ENCODE peak calls at places on chromosomes 7 and 10, in six cellular contexts. One of them, this sample, is unnamed.

GRCh38 chr7:149283321-149283720 is 21.3 kb downstream of the ZNF783 start:
- DNase-seq in cardiac muscle cell: no peak
- DNase-seq in BE2C: no peak
- DNase-seq in psoas muscle: no peak
- DNase-seq in upper lobe of right lung: no peak
- DNase-seq in AG09309: no peak
- DNase-seq in this sample: no peak

GRCh38 chr10:52609601-52610240 is 162.9 kb downstream of the MBL2 start:
- DNase-seq in upper lobe of right lung: no peak
- DNase-seq in BE2C: no peak
- DNase-seq in cardiac muscle cell: no peak
- DNase-seq in psoas muscle: no peak
- DNase-seq in AG09309: no peak
- DNase-seq in this sample: no peak

GRCh38 chr10:106705576-106706526 is 458.7 kb downstream of the SORCS1 start:
- DNase-seq in AG09309: no peak
- DNase-seq in BE2C: peak
- DNase-seq in upper lobe of right lung: no peak
- DNase-seq in cardiac muscle cell: peak
- DNase-seq in psoas muscle: no peak
- DNase-seq in this sample: no peak

GRCh38 chr7:70098133-70098561 is 499.9 kb downstream of the AUTS2 start:
- DNase-seq in upper lobe of right lung: no peak
- DNase-seq in cardiac muscle cell: no peak
- DNase-seq in BE2C: no peak
- DNase-seq in AG09309: no peak
- DNase-seq in psoas muscle: no peak
- DNase-seq in this sample: no peak

GRCh38 chr7:101815826-101816488 is 1.5 kb upstream of the CUX1 start:
- DNase-seq in AG09309: peak
- DNase-seq in cardiac muscle cell: peak
- DNase-seq in psoas muscle: peak
- DNase-seq in BE2C: peak
- DNase-seq in upper lobe of right lung: peak
- DNase-seq in this sample: no peak

GRCh38 chr7:11193131-11193867 is 219.6 kb downstream of the PHF14 start:
- DNase-seq in BE2C: peak
- DNase-seq in upper lobe of right lung: peak
- DNase-seq in psoas muscle: peak
- DNase-seq in cardiac muscle cell: peak
- DNase-seq in AG09309: peak
- DNase-seq in this sample: no peak

GRCh38 chr10:125955766-125956165 is 59.4 kb downstream of the FANK1 start:
- DNase-seq in psoas muscle: no peak
- DNase-seq in BE2C: no peak
- DNase-seq in AG09309: no peak
- DNase-seq in upper lobe of right lung: no peak
- DNase-seq in cardiac muscle cell: no peak
- DNase-seq in this sample: no peak

GRCh38 chr7:43834463-43835251 is 34.7 kb downstream of the MRPS24 start:
- DNase-seq in psoas muscle: no peak
- DNase-seq in AG09309: no peak
- DNase-seq in BE2C: no peak
- DNase-seq in cardiac muscle cell: no peak
- DNase-seq in upper lobe of right lung: no peak
- DNase-seq in this sample: no peak

GRCh38 chr7:106914018-106914607 is 49.0 kb downstream of the PIK3CG start:
- DNase-seq in AG09309: no peak
- DNase-seq in cardiac muscle cell: no peak
- DNase-seq in upper lobe of right lung: no peak
- DNase-seq in BE2C: no peak
- DNase-seq in psoas muscle: no peak
- DNase-seq in this sample: no peak

GRCh38 chr7:143958781-143959180 is 4.1 kb downstream of the OR2F1 start:
- DNase-seq in AG09309: no peak
- DNase-seq in upper lobe of right lung: no peak
- DNase-seq in cardiac muscle cell: no peak
- DNase-seq in BE2C: no peak
- DNase-seq in psoas muscle: no peak
- DNase-seq in this sample: no peak

GRCh38 chr10:71314028-71314693 is 4.9 kb upstream of the SLC29A3 start:
- DNase-seq in AG09309: no peak
- DNase-seq in upper lobe of right lung: no peak
- DNase-seq in cardiac muscle cell: peak
- DNase-seq in psoas muscle: peak
- DNase-seq in BE2C: peak
- DNase-seq in this sample: no peak

GRCh38 chr7:47089068-47089417 is 492.9 kb downstream of the TNS3 start:
- DNase-seq in psoas muscle: no peak
- DNase-seq in upper lobe of right lung: no peak
- DNase-seq in cardiac muscle cell: no peak
- DNase-seq in BE2C: no peak
- DNase-seq in AG09309: no peak
- DNase-seq in this sample: no peak

GRCh38 chr7:151723321-151723720 is 153.6 kb downstream of the PRKAG2 start:
- DNase-seq in upper lobe of right lung: no peak
- DNase-seq in BE2C: no peak
- DNase-seq in psoas muscle: no peak
- DNase-seq in cardiac muscle cell: no peak
- DNase-seq in AG09309: no peak
- DNase-seq in this sample: no peak

GRCh38 chr7:132352774-132353173 is 223.5 kb downstream of the PLXNA4 start:
- DNase-seq in cardiac muscle cell: no peak
- DNase-seq in BE2C: no peak
- DNase-seq in psoas muscle: no peak
- DNase-seq in upper lobe of right lung: no peak
- DNase-seq in AG09309: peak
- DNase-seq in this sample: no peak

GRCh38 chr7:372939-373791 is 83.2 kb downstream of the FOXL3 start:
- DNase-seq in psoas muscle: peak
- DNase-seq in upper lobe of right lung: peak
- DNase-seq in AG09309: no peak
- DNase-seq in BE2C: no peak
- DNase-seq in cardiac muscle cell: no peak
- DNase-seq in this sample: no peak

GRCh38 chr10:48309711-48310226 is 3.3 kb downstream of the MAPK8 start:
- DNase-seq in AG09309: no peak
- DNase-seq in BE2C: no peak
- DNase-seq in cardiac muscle cell: no peak
- DNase-seq in psoas muscle: no peak
- DNase-seq in upper lobe of right lung: no peak
- DNase-seq in this sample: no peak

GRCh38 chr10:112484399-112484798 is 37.4 kb downstream of the VTI1A start:
- DNase-seq in upper lobe of right lung: no peak
- DNase-seq in psoas muscle: no peak
- DNase-seq in BE2C: no peak
- DNase-seq in AG09309: no peak
- DNase-seq in cardiac muscle cell: no peak
- DNase-seq in this sample: no peak

GRCh38 chr7:34091330-34091917 is 186.1 kb downstream of the BMPER start:
- DNase-seq in AG09309: no peak
- DNase-seq in BE2C: peak
- DNase-seq in psoas muscle: no peak
- DNase-seq in upper lobe of right lung: no peak
- DNase-seq in cardiac muscle cell: peak
- DNase-seq in this sample: no peak

GRCh38 chr7:45712057-45712689 is 138.0 kb downstream of the ADCY1 start:
- DNase-seq in cardiac muscle cell: no peak
- DNase-seq in psoas muscle: no peak
- DNase-seq in upper lobe of right lung: peak
- DNase-seq in BE2C: no peak
- DNase-seq in AG09309: no peak
- DNase-seq in this sample: no peak

GRCh38 chr7:116810267-116811116 is 51.9 kb upstream of the CAPZA2 start:
- DNase-seq in upper lobe of right lung: no peak
- DNase-seq in psoas muscle: no peak
- DNase-seq in AG09309: no peak
- DNase-seq in BE2C: no peak
- DNase-seq in cardiac muscle cell: no peak
- DNase-seq in this sample: no peak

GRCh38 chr7:36045830-36046341 is 107.2 kb upstream of the EEPD1 start:
- DNase-seq in psoas muscle: no peak
- DNase-seq in BE2C: no peak
- DNase-seq in AG09309: no peak
- DNase-seq in upper lobe of right lung: no peak
- DNase-seq in cardiac muscle cell: no peak
- DNase-seq in this sample: no peak

GRCh38 chr10:110857265-110858158 is 14.2 kb upstream of the PDCD4 start:
- DNase-seq in AG09309: no peak
- DNase-seq in upper lobe of right lung: no peak
- DNase-seq in psoas muscle: no peak
- DNase-seq in BE2C: peak
- DNase-seq in cardiac muscle cell: no peak
- DNase-seq in this sample: no peak

GRCh38 chr7:8260871-8261707 is 878 bp downstream of the ICA1 start:
- DNase-seq in psoas muscle: peak
- DNase-seq in cardiac muscle cell: peak
- DNase-seq in upper lobe of right lung: peak
- DNase-seq in BE2C: peak
- DNase-seq in AG09309: no peak
- DNase-seq in this sample: no peak

GRCh38 chr7:27779873-27780272 is 39.9 kb downstream of the TAX1BP1 start:
- DNase-seq in cardiac muscle cell: no peak
- DNase-seq in BE2C: no peak
- DNase-seq in upper lobe of right lung: no peak
- DNase-seq in AG09309: no peak
- DNase-seq in psoas muscle: no peak
- DNase-seq in this sample: no peak

GRCh38 chr7:1193593-1194424 is 33.8 kb upstream of the ZFAND2A start:
- DNase-seq in psoas muscle: no peak
- DNase-seq in BE2C: peak
- DNase-seq in upper lobe of right lung: no peak
- DNase-seq in AG09309: no peak
- DNase-seq in cardiac muscle cell: peak
- DNase-seq in this sample: no peak

GRCh38 chr10:69333205-69333604 is 54.9 kb downstream of the HK1 start:
- DNase-seq in BE2C: peak
- DNase-seq in psoas muscle: peak
- DNase-seq in AG09309: no peak
- DNase-seq in upper lobe of right lung: peak
- DNase-seq in cardiac muscle cell: peak
- DNase-seq in this sample: no peak

DNA sequence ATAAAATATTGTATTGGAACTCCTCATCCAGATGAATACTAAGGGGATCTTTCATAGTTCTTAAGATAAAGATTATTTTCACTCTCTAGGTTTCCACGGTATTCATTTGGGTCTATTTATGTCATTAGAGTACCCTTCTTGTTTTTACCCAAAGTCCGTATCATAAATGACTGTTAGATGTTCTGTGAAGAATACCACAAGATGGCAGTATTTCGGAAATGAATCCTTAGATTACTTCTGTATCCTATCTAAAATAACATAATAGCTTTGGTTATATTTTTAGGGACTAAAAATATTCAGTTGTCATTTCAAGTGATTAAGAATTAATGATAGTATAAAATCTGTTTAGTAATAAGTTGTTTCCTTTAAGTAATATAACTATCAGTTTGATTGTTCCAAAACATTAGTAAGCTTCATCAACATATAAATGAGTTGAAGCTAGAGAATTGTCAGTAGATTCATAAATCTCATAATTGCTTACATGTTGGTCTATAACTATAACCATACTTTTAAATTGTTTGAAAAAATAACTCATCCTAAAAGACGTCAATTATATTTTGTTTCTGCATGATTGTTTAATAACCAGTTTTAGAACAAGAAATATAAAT is 337.5 kb upstream of the KCND2 start:
- DNase-seq in BE2C: no peak
- DNase-seq in AG09309: no peak
- DNase-seq in cardiac muscle cell: peak
- DNase-seq in upper lobe of right lung: no peak
- DNase-seq in psoas muscle: no peak
- DNase-seq in this sample: no peak
- TF ChIP-seq CTCF in BE2C: peak
- TF ChIP-seq CTCF in AG09309: no peak
- TF ChIP-seq CTCF in cardiac muscle cell: peak
- TF ChIP-seq CTCF in upper lobe of right lung: peak
- TF ChIP-seq CTCF in psoas muscle: peak
- TF ChIP-seq CTCF in this sample: peak

GRCh38 chr7:128167316-128167691 is 73.8 kb upstream of the LEP start:
- DNase-seq in BE2C: peak
- DNase-seq in upper lobe of right lung: no peak
- DNase-seq in AG09309: no peak
- DNase-seq in cardiac muscle cell: peak
- DNase-seq in psoas muscle: no peak
- DNase-seq in this sample: no peak
- H3K4me3 ChIP-seq in BE2C: peak
- H3K4me3 ChIP-seq in upper lobe of right lung: peak
- H3K4me3 ChIP-seq in AG09309: peak
- H3K4me3 ChIP-seq in cardiac muscle cell: peak
- H3K4me3 ChIP-seq in psoas muscle: peak
- H3K4me3 ChIP-seq in this sample: peak

DNA sequence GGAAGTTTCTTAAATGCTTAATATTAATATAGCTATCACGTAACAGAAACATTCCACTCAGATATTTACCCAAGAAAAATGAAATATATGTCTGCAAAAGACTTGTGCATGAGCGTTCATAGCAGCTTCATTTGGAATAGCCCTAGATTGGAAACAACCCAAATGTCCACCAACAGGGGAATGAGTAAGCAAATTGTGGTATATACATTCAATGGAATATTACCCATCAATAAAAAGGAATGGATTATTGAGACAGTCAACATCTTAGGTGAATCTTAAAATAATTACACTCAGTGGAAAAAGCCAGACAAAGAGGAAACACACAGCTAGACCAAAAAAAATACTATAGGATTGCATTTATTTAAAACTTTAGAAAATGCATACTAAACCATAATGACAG is 90.4 kb upstream of the KAT6B start:
- DNase-seq in BE2C: no peak
- DNase-seq in upper lobe of right lung: no peak
- DNase-seq in AG09309: no peak
- DNase-seq in psoas muscle: no peak
- DNase-seq in cardiac muscle cell: no peak
- DNase-seq in this sample: no peak
- TF ChIP-seq CTCF in BE2C: no peak
- TF ChIP-seq CTCF in upper lobe of right lung: no peak
- TF ChIP-seq CTCF in AG09309: no peak
- TF ChIP-seq CTCF in psoas muscle: no peak
- TF ChIP-seq CTCF in cardiac muscle cell: no peak
- TF ChIP-seq CTCF in this sample: no peak

GRCh38 chr10:124639206-124639605 is 105.0 kb downstream of the FAM53B start:
- DNase-seq in cardiac muscle cell: no peak
- DNase-seq in upper lobe of right lung: no peak
- DNase-seq in BE2C: no peak
- DNase-seq in psoas muscle: no peak
- DNase-seq in AG09309: no peak
- DNase-seq in this sample: no peak

GRCh38 chr10:124639646-124640045 is 104.5 kb downstream of the FAM53B start:
- DNase-seq in cardiac muscle cell: no peak
- DNase-seq in psoas muscle: no peak
- DNase-seq in AG09309: no peak
- DNase-seq in upper lobe of right lung: no peak
- DNase-seq in BE2C: no peak
- DNase-seq in this sample: no peak

GRCh38 chr10:124641282-124642075 is 102.7 kb downstream of the FAM53B start:
- DNase-seq in AG09309: peak
- DNase-seq in upper lobe of right lung: no peak
- DNase-seq in psoas muscle: no peak
- DNase-seq in BE2C: peak
- DNase-seq in cardiac muscle cell: no peak
- DNase-seq in this sample: no peak

GRCh38 chr10:124640056-124640455 is 104.1 kb downstream of the FAM53B start:
- DNase-seq in cardiac muscle cell: no peak
- DNase-seq in BE2C: no peak
- DNase-seq in upper lobe of right lung: no peak
- DNase-seq in AG09309: no peak
- DNase-seq in psoas muscle: no peak
- DNase-seq in this sample: no peak

GRCh38 chr10:124640538-124641231 is 103.5 kb downstream of the FAM53B start:
- DNase-seq in upper lobe of right lung: peak
- DNase-seq in AG09309: no peak
- DNase-seq in psoas muscle: no peak
- DNase-seq in BE2C: no peak
- DNase-seq in cardiac muscle cell: no peak
- DNase-seq in this sample: no peak
- H3K4me3 ChIP-seq in upper lobe of right lung: no peak
- H3K4me3 ChIP-seq in AG09309: no peak
- H3K4me3 ChIP-seq in psoas muscle: no peak
- H3K4me3 ChIP-seq in BE2C: no peak
- H3K4me3 ChIP-seq in cardiac muscle cell: no peak
- H3K4me3 ChIP-seq in this sample: no peak